ENCODE peak calls at places on chromosomes 4 and X, in eight cellular contexts. One of them, this sample, is unnamed.

GRCh38 chr4:69714086-69714485 is 46.3 kb downstream of the SULT1B1 start:
- DNase-seq in suprapubic skin: no peak
- DNase-seq in sigmoid colon: no peak
- DNase-seq in testis: no peak
- DNase-seq in thyroid gland: peak; percentile 32
- DNase-seq in transverse colon: no peak
- DNase-seq in IMR-90: no peak
- DNase-seq in stomach: no peak
- DNase-seq in this sample: no peak

GRCh38 chr4:183118141-183118540 is 19.1 kb downstream of the WWC2 start:
- DNase-seq in suprapubic skin: no peak
- DNase-seq in thyroid gland: no peak
- DNase-seq in transverse colon: no peak
- DNase-seq in testis: no peak
- DNase-seq in sigmoid colon: no peak
- DNase-seq in IMR-90: no peak
- DNase-seq in stomach: no peak
- DNase-seq in this sample: no peak

GRCh38 chr4:26839016-26839415 is 21.6 kb upstream of the STIM2 start:
- DNase-seq in transverse colon: no peak
- DNase-seq in stomach: no peak
- DNase-seq in thyroid gland: no peak
- DNase-seq in IMR-90: peak; percentile 26
- DNase-seq in suprapubic skin: no peak
- DNase-seq in testis: no peak
- DNase-seq in sigmoid colon: no peak
- DNase-seq in this sample: no peak

GRCh38 chrX:22135171-22135711 is 103.1 kb downstream of the PHEX start:
- DNase-seq in sigmoid colon: no peak
- DNase-seq in suprapubic skin: no peak
- DNase-seq in thyroid gland: peak; percentile 72
- DNase-seq in transverse colon: no peak
- DNase-seq in stomach: no peak
- DNase-seq in IMR-90: peak; percentile 45
- DNase-seq in testis: no peak
- DNase-seq in this sample: no peak

GRCh38 chrX:150254909-150255308 is 108.2 kb upstream of the MAMLD1 start:
- DNase-seq in testis: no peak
- DNase-seq in stomach: no peak
- DNase-seq in transverse colon: no peak
- DNase-seq in thyroid gland: no peak
- DNase-seq in sigmoid colon: no peak
- DNase-seq in suprapubic skin: no peak
- DNase-seq in IMR-90: no peak
- DNase-seq in this sample: no peak

GRCh38 chr4:122973465-122973864 is 51.1 kb upstream of the NUDT6 start:
- DNase-seq in thyroid gland: no peak
- DNase-seq in transverse colon: no peak
- DNase-seq in sigmoid colon: no peak
- DNase-seq in suprapubic skin: no peak
- DNase-seq in testis: no peak
- DNase-seq in IMR-90: no peak
- DNase-seq in stomach: no peak
- DNase-seq in this sample: no peak

GRCh38 chr4:122673252-122673651 is 52.4 kb upstream of the IL21 start:
- DNase-seq in IMR-90: no peak
- DNase-seq in transverse colon: no peak
- DNase-seq in stomach: no peak
- DNase-seq in sigmoid colon: no peak
- DNase-seq in testis: no peak
- DNase-seq in suprapubic skin: no peak
- DNase-seq in thyroid gland: no peak
- DNase-seq in this sample: no peak

GRCh38 chrX:106612403-106612789 is 618 bp downstream of the RADX start:
- DNase-seq in transverse colon: no peak
- DNase-seq in sigmoid colon: no peak
- DNase-seq in suprapubic skin: no peak
- DNase-seq in stomach: no peak
- DNase-seq in testis: no peak
- DNase-seq in thyroid gland: peak; percentile 2
- DNase-seq in IMR-90: no peak
- DNase-seq in this sample: no peak

GRCh38 chrX:37653397-37654085 is 32.0 kb upstream of the XK start:
- DNase-seq in stomach: no peak
- DNase-seq in testis: no peak
- DNase-seq in sigmoid colon: no peak
- DNase-seq in suprapubic skin: no peak
- DNase-seq in IMR-90: no peak
- DNase-seq in transverse colon: no peak
- DNase-seq in thyroid gland: no peak
- DNase-seq in this sample: no peak

GRCh38 chr4:74618659-74619058 is 173.7 kb downstream of the AREG start:
- DNase-seq in thyroid gland: no peak
- DNase-seq in suprapubic skin: no peak
- DNase-seq in stomach: no peak
- DNase-seq in transverse colon: no peak
- DNase-seq in testis: no peak
- DNase-seq in sigmoid colon: no peak
- DNase-seq in IMR-90: peak; percentile 45
- DNase-seq in this sample: no peak

GRCh38 chrX:130024127-130024526 is 41.7 kb downstream of the BCORL1 start:
- DNase-seq in suprapubic skin: peak; percentile 84
- DNase-seq in testis: peak; percentile 63
- DNase-seq in sigmoid colon: peak; percentile 86
- DNase-seq in transverse colon: peak; percentile 84
- DNase-seq in IMR-90: peak; percentile 17
- DNase-seq in stomach: peak; percentile 75
- DNase-seq in thyroid gland: peak; percentile 91
- DNase-seq in this sample: peak; percentile 83

GRCh38 chrX:16603822-16604221 is 46.1 kb upstream of the S100G start:
- DNase-seq in thyroid gland: no peak
- DNase-seq in sigmoid colon: no peak
- DNase-seq in stomach: no peak
- DNase-seq in suprapubic skin: no peak
- DNase-seq in testis: no peak
- DNase-seq in transverse colon: no peak
- DNase-seq in IMR-90: no peak
- DNase-seq in this sample: no peak

DNA sequence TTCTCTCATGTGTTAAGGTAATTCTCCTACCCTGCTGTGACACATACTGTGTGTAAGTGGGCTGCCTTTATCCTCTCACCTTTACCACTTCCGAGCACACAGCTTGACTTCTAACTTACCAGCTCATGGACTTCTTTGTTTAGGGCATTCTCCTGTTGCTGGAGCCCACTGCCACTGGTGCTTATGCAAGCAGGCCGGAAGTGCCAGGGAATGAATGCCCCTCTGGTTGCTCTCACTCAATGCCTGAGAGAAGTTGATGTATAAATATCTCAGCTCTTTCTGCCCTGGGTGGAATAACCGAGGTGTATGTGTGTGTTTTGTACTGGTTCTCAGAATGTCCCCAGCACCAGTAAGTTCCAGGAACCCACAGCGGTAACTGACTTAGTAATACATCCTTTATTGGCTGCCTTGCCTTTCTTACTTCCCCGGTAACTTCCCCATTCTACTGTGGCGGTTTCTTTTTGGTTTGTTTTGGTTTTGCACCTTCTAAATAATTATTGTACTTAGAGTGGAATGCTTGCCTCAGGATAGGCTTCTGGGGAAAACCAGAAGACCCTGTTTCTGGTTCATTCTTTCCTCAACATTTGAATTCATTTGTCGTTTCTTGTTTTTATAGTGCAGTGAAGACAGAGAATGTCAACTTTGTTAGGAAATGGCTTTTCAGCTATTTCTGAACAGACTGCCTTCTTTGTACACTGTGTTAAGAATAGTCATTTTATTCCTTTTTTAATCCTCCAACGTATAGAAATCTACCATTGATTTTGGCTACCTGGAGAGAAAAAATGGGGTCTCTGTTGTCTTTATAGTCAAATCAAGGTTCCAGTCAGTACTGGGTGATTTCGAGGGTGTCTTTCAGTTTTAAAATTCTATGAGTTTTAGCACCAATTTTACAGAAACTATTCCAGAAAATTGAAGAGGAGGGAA is 45.4 kb downstream of the CXorf58 start:
- DNase-seq in sigmoid colon: no peak
- DNase-seq in testis: no peak
- DNase-seq in suprapubic skin: no peak
- DNase-seq in thyroid gland: no peak
- DNase-seq in stomach: no peak
- DNase-seq in IMR-90: no peak
- DNase-seq in transverse colon: no peak
- DNase-seq in this sample: no peak
- TF ChIP-seq POLR2A in sigmoid colon: no peak
- TF ChIP-seq POLR2A in testis: no peak
- TF ChIP-seq POLR2A in suprapubic skin: no peak
- TF ChIP-seq POLR2A in thyroid gland: no peak
- TF ChIP-seq POLR2A in stomach: no peak
- TF ChIP-seq POLR2A in IMR-90: no peak
- TF ChIP-seq POLR2A in transverse colon: no peak
- TF ChIP-seq POLR2A in this sample: no peak

GRCh38 chr4:94595013-94595412 is 143.3 kb downstream of the PDLIM5 start:
- DNase-seq in thyroid gland: no peak
- DNase-seq in sigmoid colon: no peak
- DNase-seq in suprapubic skin: no peak
- DNase-seq in stomach: no peak
- DNase-seq in testis: no peak
- DNase-seq in transverse colon: no peak
- DNase-seq in IMR-90: no peak
- DNase-seq in this sample: no peak

GRCh38 chr4:94595880-94596483 is 144.2 kb downstream of the PDLIM5 start:
- DNase-seq in sigmoid colon: no peak
- DNase-seq in thyroid gland: no peak
- DNase-seq in transverse colon: no peak
- DNase-seq in IMR-90: peak; percentile 74
- DNase-seq in testis: no peak
- DNase-seq in suprapubic skin: no peak
- DNase-seq in stomach: no peak
- DNase-seq in this sample: no peak

GRCh38 chr4:94603170-94603747 is 151.5 kb downstream of the PDLIM5 start:
- DNase-seq in IMR-90: peak; percentile 96
- DNase-seq in sigmoid colon: no peak
- DNase-seq in thyroid gland: no peak
- DNase-seq in testis: no peak
- DNase-seq in suprapubic skin: no peak
- DNase-seq in stomach: no peak
- DNase-seq in transverse colon: no peak
- DNase-seq in this sample: peak; percentile 35

GRCh38 chr4:94598758-94599157 is 147.0 kb downstream of the PDLIM5 start:
- DNase-seq in thyroid gland: no peak
- DNase-seq in transverse colon: no peak
- DNase-seq in sigmoid colon: no peak
- DNase-seq in testis: no peak
- DNase-seq in IMR-90: no peak
- DNase-seq in stomach: no peak
- DNase-seq in suprapubic skin: no peak
- DNase-seq in this sample: no peak
- TF ChIP-seq CTCF in thyroid gland: no peak
- TF ChIP-seq CTCF in transverse colon: no peak
- TF ChIP-seq CTCF in sigmoid colon: no peak
- TF ChIP-seq CTCF in testis: no peak
- TF ChIP-seq CTCF in IMR-90: no peak
- TF ChIP-seq CTCF in stomach: no peak
- TF ChIP-seq CTCF in suprapubic skin: no peak
- TF ChIP-seq CTCF in this sample: no peak

GRCh38 chrX:40151211-40152172 is 53.7 kb upstream of the BCOR start:
- DNase-seq in testis: no peak
- DNase-seq in thyroid gland: peak; percentile 87
- DNase-seq in IMR-90: no peak
- DNase-seq in sigmoid colon: no peak
- DNase-seq in suprapubic skin: no peak
- DNase-seq in transverse colon: no peak
- DNase-seq in stomach: peak; percentile 71
- DNase-seq in this sample: no peak
- H3K27me3 ChIP-seq in testis: no peaks in the 10 kb centered on the region
- H3K27me3 ChIP-seq in thyroid gland: peaks cover under 1% of the 10 kb centered on the region
- H3K27me3 ChIP-seq in IMR-90: peaks cover 19% of the 10 kb centered on the region
- H3K27me3 ChIP-seq in sigmoid colon: peaks cover 16% of the 10 kb centered on the region
- H3K27me3 ChIP-seq in suprapubic skin: no peaks in the 10 kb centered on the region
- H3K27me3 ChIP-seq in transverse colon: no peaks in the 10 kb centered on the region
- H3K27me3 ChIP-seq in stomach: peaks cover 74% of the 10 kb centered on the region
- H3K27me3 ChIP-seq in this sample: peaks cover 46% of the 10 kb centered on the region

GRCh38 chrX:103554687-103555417 is 30.5 kb upstream of the TCEAL4 start:
- DNase-seq in transverse colon: peak; percentile 24
- DNase-seq in stomach: peak; percentile 56
- DNase-seq in sigmoid colon: peak; percentile 66
- DNase-seq in suprapubic skin: no peak
- DNase-seq in testis: peak; percentile 73
- DNase-seq in IMR-90: peak; percentile 24
- DNase-seq in thyroid gland: peak; percentile 34
- DNase-seq in this sample: peak; percentile 68
- TF ChIP-seq POLR2A in transverse colon: no peak
- TF ChIP-seq POLR2A in stomach: no peak
- TF ChIP-seq POLR2A in sigmoid colon: no peak
- TF ChIP-seq POLR2A in suprapubic skin: no peak
- TF ChIP-seq POLR2A in testis: no peak
- TF ChIP-seq POLR2A in IMR-90: no peak
- TF ChIP-seq POLR2A in thyroid gland: no peak
- TF ChIP-seq POLR2A in this sample: no peak

GRCh38 chr4:11428701-11429571 is at the start of gene HS3ST1:
- DNase-seq in testis: peak; percentile 81
- DNase-seq in sigmoid colon: peak; percentile 87
- DNase-seq in IMR-90: peak; percentile 8
- DNase-seq in transverse colon: peak; percentile 91
- DNase-seq in stomach: peak; percentile 90
- DNase-seq in thyroid gland: peak; percentile 76
- DNase-seq in suprapubic skin: peak; percentile 86
- DNase-seq in this sample: peak; percentile 88
- TF ChIP-seq CTCF in testis: peak; percentile 72
- TF ChIP-seq CTCF in sigmoid colon: peak; percentile 12
- TF ChIP-seq CTCF in IMR-90: peak; percentile 40
- TF ChIP-seq CTCF in transverse colon: peak; percentile 75
- TF ChIP-seq CTCF in stomach: peak; percentile 69
- TF ChIP-seq CTCF in thyroid gland: peak; percentile 26
- TF ChIP-seq CTCF in suprapubic skin: peak; percentile 71
- TF ChIP-seq CTCF in this sample: peak; percentile 62

This sample was measured in adrenal gland.